ENCODE peak calls at places on chromosomes 5 and 9, in four cellular contexts. Q, Z, G and V are unnamed samples.

GRCh38 chr5:176361437-176362097 is at the start of gene KIAA1191:
- DNase-seq in Q (peak), G (peak), Z (peak), V (peak)

GRCh38 chr5:72815580-72816296 is 723 bp upstream of the TNPO1 start:
- DNase-seq in Z (no peak), Q (no peak), G (no peak), V (peak)

GRCh38 chr5:40518511-40518917 is 161.2 kb upstream of the PTGER4 start:
- DNase-seq in G (peak), Z (peak), Q (no peak), V (peak)

GRCh38 chr9:79189511-79189924 is 382.2 kb upstream of the TLE4 start:
- DNase-seq in Z (no peak), Q (no peak), G (peak), V (peak)

GRCh38 chr9:112043423-112043822 is 131.7 kb downstream of the SUSD1 start:
- DNase-seq in Q (no peak), G (no peak), Z (no peak), V (peak)

GRCh38 chr9:136901516-136902258 is 15.4 kb downstream of the TRAF2 start:
- DNase-seq in G (peak), Z (peak), Q (peak), V (peak)

GRCh38 chr5:65102826-65103673 is 334.3 kb downstream of the CWC27 start:
- DNase-seq in G (peak), Z (no peak), Q (peak), V (peak)

GRCh38 chr9:107260437-107261081 is 22.5 kb upstream of the RAD23B start:
- DNase-seq in Q (no peak), G (no peak), Z (no peak), V (no peak)

GRCh38 chr9:134858051-134858841 is 22.4 kb upstream of the FCN2 start:
- DNase-seq in Q (no peak), Z (no peak), G (peak), V (peak)

GRCh38 chr9:36401179-36401740 is 1.2 kb upstream of the RNF38 start:
- DNase-seq in G (peak), Q (peak), Z (peak), V (peak)

GRCh38 chr9:132591244-132591643 is 8.8 kb downstream of the BARHL1 start:
- DNase-seq in Q (no peak), Z (no peak), G (no peak), V (no peak)

GRCh38 chr9:121021294-121021693 is 28.8 kb downstream of the C5 start:
- DNase-seq in Q (no peak), Z (no peak), G (no peak), V (no peak)

GRCh38 chr5:122097391-122097790 is 19.3 kb upstream of the LOX start:
- DNase-seq in Z (no peak), G (no peak), Q (no peak), V (no peak)

GRCh38 chr9:81410201-81410600 is 279.1 kb downstream of the TLE1 start:
- DNase-seq in Q (peak), Z (peak), G (peak), V (peak)

GRCh38 chr5:73998496-73998895 is 372.5 kb downstream of the ARHGEF28 start:
- DNase-seq in G (peak), Q (no peak), Z (no peak), V (peak)

GRCh38 chr5:131163315-131164119 is 1.5 kb downstream of the HINT1 start:
- DNase-seq in Z (no peak), G (peak), Q (peak), V (peak)

GRCh38 chr5:141524604-141525597 is 36.0 kb downstream of the PCDHGC5 start:
- DNase-seq in Q (peak), Z (peak), G (peak), V (peak)

GRCh38 chr9:97756991-97757390 is 59.9 kb upstream of the XPA start:
- DNase-seq in Z (no peak), Q (no peak), G (no peak), V (no peak)

GRCh38 chr9:114382951-114383865 is 4.6 kb downstream of the AKNA start:
- DNase-seq in G (no peak), Z (no peak), Q (no peak), V (peak)

GRCh38 chr9:19551124-19551929 is 142.5 kb downstream of the ACER2 start:
- DNase-seq in G (no peak), Z (no peak), Q (no peak), V (no peak)

GRCh38 chr9:131776473-131776872 is 36.6 kb upstream of the RAPGEF1 start:
- DNase-seq in Q (peak), Z (peak), G (peak), V (peak)

GRCh38 chr9:14099737-14100136 is 214.2 kb downstream of the NFIB start:
- DNase-seq in Q (no peak), G (no peak), Z (no peak), V (no peak)
- H3K9ac ChIP-seq in Q (no peak), G (no peak), Z (no peak), V (no peak)

GRCh38 chr5:125227333-125228075 is 481.1 kb upstream of the ZNF608 start:
- DNase-seq in Q (peak), Z (peak), G (peak), V (peak)

GRCh38 chr5:125225424-125225823 is 479.0 kb upstream of the ZNF608 start:
- DNase-seq in G (no peak), Q (no peak), Z (no peak), V (no peak)

GRCh38 chr5:125229556-125229955 is 483.1 kb upstream of the ZNF608 start:
- DNase-seq in G (no peak), Z (no peak), Q (no peak), V (no peak)

GRCh38 chr5:125226825-125227224 is 480.4 kb upstream of the ZNF608 start:
- DNase-seq in G (no peak), Q (no peak), Z (no peak), V (no peak)

DNA sequence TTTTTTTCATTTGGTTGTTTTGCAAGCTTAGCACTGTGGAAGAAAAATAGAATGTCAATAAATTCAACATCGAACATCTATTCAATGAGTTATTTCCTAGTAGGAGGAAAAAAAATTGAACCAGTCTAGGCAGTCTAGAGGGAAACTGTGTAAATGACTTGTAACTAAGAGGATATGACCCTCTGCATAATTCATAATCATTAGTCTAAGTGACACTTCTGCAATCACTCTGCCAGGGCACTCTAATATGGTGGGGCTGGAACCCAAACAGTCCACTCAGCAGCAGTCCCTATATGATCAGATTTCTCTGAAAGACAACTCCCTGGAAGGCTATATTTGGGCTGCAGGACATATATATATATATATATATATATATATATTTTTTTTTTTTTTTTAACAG is 481.9 kb upstream of the ZNF608 start:
- DNase-seq in G (no peak), Q (peak), Z (no peak), V (no peak)
- TF ChIP-seq CTCF in G (no peak), Q (no peak), Z (no peak), V (no peak)

GRCh38 chr9:115946530-115946929 is 207.1 kb upstream of the PAPPA start:
- DNase-seq in G (peak), Q (no peak), Z (no peak), V (no peak)

GRCh38 chr9:115943591-115944165 is 209.9 kb upstream of the PAPPA start:
- DNase-seq in Q (no peak), Z (no peak), G (no peak), V (no peak)

GRCh38 chr9:115945009-115945431 is 208.6 kb upstream of the PAPPA start:
- DNase-seq in Q (no peak), G (no peak), Z (no peak), V (no peak)

GRCh38 chr9:115941561-115942315 is 211.9 kb upstream of the PAPPA start:
- DNase-seq in Q (no peak), Z (no peak), G (peak), V (no peak)

GRCh38 chr9:115944166-115944948 is 209.2 kb upstream of the PAPPA start:
- DNase-seq in G (peak), Z (no peak), Q (peak), V (peak)
- H2AFZ ChIP-seq in G (peak), Z (no peak), Q (no peak), V (no peak)

DNA sequence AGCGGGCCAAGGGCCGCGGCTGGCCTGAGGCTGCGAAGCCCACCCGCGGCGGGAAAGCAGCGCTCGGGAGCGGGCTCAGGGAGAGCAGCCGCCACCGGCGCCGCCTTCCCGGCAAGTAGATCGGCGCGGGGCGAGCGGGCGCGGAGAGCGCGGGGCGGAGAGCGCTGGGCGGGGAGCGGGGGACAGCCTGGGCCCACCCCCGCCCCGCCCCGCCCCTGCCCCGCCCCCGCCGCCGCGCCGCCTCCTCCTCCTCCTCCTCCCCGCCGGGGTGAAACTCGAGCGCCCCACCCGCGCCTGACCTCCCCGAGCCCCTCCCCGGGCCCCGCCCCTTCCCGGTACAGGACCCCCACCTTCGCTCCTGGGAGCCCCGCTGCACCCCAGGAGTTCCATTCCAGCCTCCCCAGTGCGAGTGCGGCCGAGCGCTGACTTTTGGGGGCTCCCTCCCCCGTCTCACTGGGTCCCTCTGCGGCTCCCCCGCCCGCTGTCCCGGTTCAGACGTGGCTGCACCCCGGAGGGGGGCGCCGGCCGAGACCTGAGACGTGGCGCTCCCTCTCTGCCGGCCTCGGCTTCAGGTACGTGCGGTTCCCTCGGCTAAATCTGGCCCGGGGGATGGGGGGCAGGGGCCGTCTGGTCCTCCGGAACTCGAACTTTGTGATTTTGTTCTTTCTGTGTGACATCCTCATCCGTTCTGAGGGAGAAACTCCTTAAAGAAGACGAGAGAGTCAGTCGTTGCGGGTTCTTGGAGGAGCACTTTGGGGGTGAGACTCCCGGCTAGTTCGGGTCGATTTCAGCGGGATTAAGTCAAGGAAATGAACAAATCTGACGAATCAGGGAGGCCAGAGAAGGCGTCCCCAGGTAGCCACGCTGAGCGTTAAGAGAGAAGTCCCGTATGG is at the start of gene SEMA5A:
- DNase-seq in Z (no peak), G (peak), Q (no peak), V (peak)
- H3K9ac ChIP-seq in Z (no peak), G (peak), Q (no peak), V (peak)

GRCh38 chr5:54310433-54311177 is at the start of gene ARL15:
- DNase-seq in Z (peak), G (peak), Q (peak), V (peak)
- TF ChIP-seq CTCF in Z (no peak), G (no peak), Q (no peak), V (no peak)

GRCh38 chr5:76836181-76836580 is 13.6 kb upstream of the S100Z start:
- DNase-seq in Z (no peak), Q (peak), G (no peak), V (peak)

GRCh38 chr5:76836585-76836984 is 13.2 kb upstream of the S100Z start:
- DNase-seq in Z (peak), Q (no peak), G (no peak), V (peak)

GRCh38 chr5:76838481-76839261 is 11.1 kb upstream of the S100Z start:
- DNase-seq in G (peak), Z (peak), Q (peak), V (peak)
- H2AFZ ChIP-seq in G (peak), Z (no peak), Q (no peak), V (no peak)

GRCh38 chr5:32165-32564 is 59.8 kb upstream of the PLEKHG4B start:
- DNase-seq in Q (no peak), G (no peak), Z (no peak), V (no peak)

DNA sequence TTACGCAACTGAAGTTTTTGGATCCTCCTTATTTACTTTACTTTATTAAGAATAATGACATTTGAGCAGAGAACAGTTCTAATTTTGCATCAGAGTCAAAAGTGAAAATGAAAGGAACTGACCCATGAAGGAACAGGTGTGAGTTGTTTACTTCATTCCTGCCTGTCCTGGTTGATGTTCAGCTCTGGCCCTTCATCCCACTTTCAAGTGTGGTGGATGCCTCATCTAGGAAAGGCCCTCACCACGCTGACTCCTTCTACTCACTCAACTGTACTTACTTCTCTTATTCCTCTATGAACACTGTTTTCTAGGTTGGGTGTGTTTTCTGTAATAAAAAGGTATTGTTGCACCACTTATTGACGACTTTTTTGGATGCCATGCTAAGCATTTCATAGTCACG is 61.8 kb upstream of the PLEKHG4B start:
- DNase-seq in Q (no peak), Z (no peak), G (no peak), V (no peak)
- H3K9ac ChIP-seq in Q (no peak), Z (no peak), G (no peak), V (no peak)

GRCh38 chr5:20972419-20972925 is 984.5 kb upstream of the CDH18 start:
- DNase-seq in Z (no peak), G (peak), Q (peak), V (peak)
- TF ChIP-seq CTCF in Z (no peak), G (peak), Q (peak), V (peak)